ENCODE peak calls at places on chromosomes 11 and 22, in six cellular contexts. Y is OCI-LY7, S is left lung, W is sigmoid colon, G is heart right ventricle, H is iPS DF 6.9. P is an unnamed sample.

GRCh38 chr11:65850217-65851082 is 7.5 kb downstream of the CFL1 start:
- DNase-seq in H (no peak), S (no peak), G (no peak), Y (no peak), W (peak; percentile 62), P (peak; percentile 60)

GRCh38 chr11:14906614-14907392 is 14.8 kb upstream of the CYP2R1 start:
- DNase-seq in Y (no peak), W (no peak), G (no peak), H (no peak), S (no peak), P (no peak)

GRCh38 chr22:28438183-28438778 is 241.4 kb downstream of the TTC28 start:
- DNase-seq in G (no peak), S (no peak), W (no peak), Y (no peak), H (no peak), P (no peak)

GRCh38 chr11:19372381-19372780 is 131.6 kb upstream of the E2F8 start:
- DNase-seq in S (no peak), Y (no peak), W (no peak), G (no peak), H (no peak), P (no peak)

GRCh38 chr11:74687237-74688005 is 43.8 kb downstream of the CHRDL2 start:
- DNase-seq in S (no peak), W (no peak), G (no peak), H (no peak), Y (no peak), P (peak; percentile 30)

GRCh38 chr11:66467756-66468155 is 1.1 kb downstream of the PELI3 start:
- DNase-seq in W (no peak), S (no peak), H (no peak), Y (no peak), G (no peak), P (no peak)

GRCh38 chr11:92580931-92581330 is 356.3 kb downstream of the FAT3 start:
- DNase-seq in W (no peak), Y (no peak), H (no peak), G (no peak), S (no peak), P (no peak)

GRCh38 chr11:17004486-17005148 is 9.6 kb downstream of the PLEKHA7 start:
- DNase-seq in H (no peak), S (no peak), G (no peak), W (no peak), Y (no peak), P (no peak)

GRCh38 chr11:94897330-94897768 is 76.0 kb downstream of the CWC15 start:
- DNase-seq in G (peak; percentile 59), H (peak; percentile 33), S (no peak), Y (peak; percentile 36), W (peak; percentile 76), P (no peak)

DNA sequence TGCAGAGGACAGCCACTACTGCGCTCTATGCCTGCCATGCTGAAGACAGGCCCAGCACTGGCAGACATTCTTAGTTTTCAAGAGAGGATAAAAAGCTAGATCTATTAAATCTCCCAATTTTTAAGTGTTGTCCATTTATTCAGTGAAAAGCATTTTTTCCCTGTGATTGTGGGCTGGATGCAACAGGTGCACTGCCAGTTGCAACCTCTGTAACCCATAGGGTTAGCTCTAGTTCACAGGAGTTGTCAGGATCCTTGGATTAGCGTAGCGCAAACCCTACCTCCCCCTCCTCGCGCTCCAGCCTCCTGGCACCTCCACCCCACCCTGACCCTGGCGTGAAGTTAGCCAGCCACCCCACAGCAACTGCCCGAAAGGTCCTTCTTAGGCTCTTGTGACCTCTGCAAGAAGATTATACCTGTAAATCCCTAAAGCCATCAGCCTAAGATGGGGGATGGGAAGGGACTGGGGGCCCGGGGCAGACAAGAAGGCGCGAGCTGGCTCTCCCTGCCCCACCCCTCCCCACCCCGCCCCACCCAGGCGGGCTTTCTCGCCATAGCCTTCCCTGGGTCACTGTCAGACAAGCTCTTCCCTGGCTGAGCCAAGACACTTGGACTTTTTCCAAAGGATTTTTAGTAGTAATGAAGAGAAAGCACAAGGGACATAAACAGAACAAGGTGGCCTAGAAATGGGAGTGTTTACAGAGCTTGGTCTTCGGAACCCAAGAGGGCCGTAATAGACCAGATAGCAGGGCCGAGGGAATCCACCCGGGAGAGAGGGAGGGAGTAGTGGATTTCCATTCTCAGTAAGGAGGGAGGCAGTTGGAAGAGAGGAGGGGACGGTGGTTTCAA is 31.0 kb downstream of the EIF3F start:
- DNase-seq in S (no peak), H (no peak), W (no peak), Y (no peak), G (no peak), P (peak; percentile 52)
- H3K4me3 ChIP-seq in S (peak overlapping the region; percentile 36), H (peak overlapping the region; percentile 54), W (peak overlapping the region; percentile 66), Y (no peak overlapping the region), G (peak overlapping the region; percentile 60), P (peak overlapping the region; percentile 55)

DNA sequence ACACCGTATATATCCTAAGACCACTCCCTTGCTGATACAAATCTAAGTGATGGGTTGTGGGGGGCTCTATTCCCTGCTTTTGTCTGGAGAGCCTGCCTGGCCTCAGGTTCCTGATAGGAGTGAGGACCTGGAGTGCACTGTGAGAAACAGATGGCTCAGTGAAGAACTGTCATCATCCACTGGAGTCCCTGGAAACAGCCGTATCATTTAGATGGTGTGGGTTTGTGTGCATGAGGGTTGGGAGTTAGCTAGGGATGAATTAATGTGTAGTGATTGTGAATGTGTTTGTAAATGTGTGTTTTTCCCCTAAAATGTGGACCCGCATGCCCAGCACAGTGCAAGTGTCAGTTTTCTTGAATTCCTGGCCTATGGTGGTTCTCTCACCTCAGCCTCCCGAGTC is 111.6 kb downstream of the CRYBB2 start:
- DNase-seq in H (no peak), W (no peak), S (no peak), Y (no peak), G (no peak), P (no peak)
- H3K4me1 ChIP-seq in H (no peaks in the 10 kb centered on the region), W (no peaks in the 10 kb centered on the region), S (no peaks in the 10 kb centered on the region), Y (no peaks in the 10 kb centered on the region), G (no peaks in the 10 kb centered on the region), P (no peaks in the 10 kb centered on the region)

GRCh38 chr22:19789828-19790227 is 29.2 kb downstream of the TBX1 start:
- DNase-seq in Y (no peak), W (no peak), H (no peak), G (no peak), S (no peak), P (no peak)

GRCh38 chr22:19786959-19787848 is 26.6 kb downstream of the TBX1 start:
- DNase-seq in H (no peak), S (peak; percentile 58), Y (no peak), G (no peak), W (no peak), P (no peak)

GRCh38 chr22:19787849-19788141 is 27.2 kb downstream of the TBX1 start:
- DNase-seq in G (no peak), H (no peak), S (peak; percentile 63), W (no peak), Y (no peak), P (no peak)

GRCh38 chr22:19789406-19789805 is 28.8 kb downstream of the TBX1 start:
- DNase-seq in H (no peak), S (peak; percentile 56), Y (no peak), G (no peak), W (peak; percentile 62), P (no peak)

DNA sequence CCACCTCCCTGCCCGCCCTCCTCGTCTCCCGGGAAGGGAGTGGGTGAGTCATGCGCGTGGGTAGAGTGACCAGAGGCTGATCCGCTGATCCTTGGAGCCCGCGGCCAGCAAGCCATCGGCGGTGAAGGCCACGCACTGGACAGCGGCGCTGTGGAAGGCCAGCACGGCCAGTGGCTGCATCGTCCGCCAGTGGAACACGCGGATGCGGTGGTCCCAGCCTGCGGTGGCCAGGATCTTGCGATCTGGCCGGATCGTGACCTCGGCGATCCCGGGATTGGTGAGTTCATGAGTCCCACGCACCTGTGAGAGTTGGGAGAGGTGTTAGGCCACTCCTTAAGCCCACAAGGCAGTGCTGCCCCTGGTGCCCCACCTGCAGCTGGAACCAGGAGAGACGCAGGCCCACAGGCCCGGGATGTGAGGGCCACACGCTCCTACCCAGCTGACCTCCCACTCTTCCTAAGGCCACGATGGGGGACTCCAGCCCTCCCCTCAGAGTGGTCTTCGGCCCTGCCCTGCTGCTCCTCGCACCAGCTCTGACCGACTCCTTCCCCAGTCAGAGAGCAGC is 28.2 kb downstream of the TBX1 start:
- DNase-seq in W (no peak), S (peak; percentile 71), G (no peak), Y (no peak), H (no peak), P (no peak)
- H3K9me3 ChIP-seq in W (no peaks in the 10 kb centered on the region), S (no peaks in the 10 kb centered on the region), G (peaks cover 28% of the 10 kb centered on the region), Y (no peaks in the 10 kb centered on the region), H (no peaks in the 10 kb centered on the region), P (no peaks in the 10 kb centered on the region)

GRCh38 chr11:45900916-45901617 is 6.0 kb downstream of the FREY1 start:
- DNase-seq in H (no peak), Y (no peak), W (peak; percentile 81), S (peak; percentile 53), G (peak; percentile 30), P (no peak)

GRCh38 chr11:45899086-45899447 is 8.0 kb downstream of the FREY1 start:
- DNase-seq in W (no peak), Y (no peak), S (no peak), H (no peak), G (no peak), P (no peak)

GRCh38 chr11:45897556-45897955 is 9.5 kb downstream of the FREY1 start:
- DNase-seq in S (no peak), Y (no peak), H (no peak), W (no peak), G (no peak), P (no peak)

GRCh38 chr11:45901646-45902045 is 5.4 kb downstream of the FREY1 start:
- DNase-seq in S (no peak), G (no peak), W (no peak), Y (no peak), H (no peak), P (no peak)

GRCh38 chr11:45899448-45900174 is 7.5 kb downstream of the FREY1 start:
- DNase-seq in H (peak; percentile 76), W (peak; percentile 94), G (peak; percentile 85), S (peak; percentile 91), Y (peak; percentile 76), P (peak; percentile 91)
- H3K4me3 ChIP-seq in H (peak overlapping the region; percentile 33), W (peak overlapping the region; percentile 60), G (peak overlapping the region; percentile 58), S (peak overlapping the region; percentile 48), Y (peak overlapping the region; percentile 69), P (peak overlapping the region; percentile 58)

P was measured in upper lobe of right lung.